ENCODE peak calls at places on chromosomes 2 and 18, in eight cellular contexts. F is CD8-positive, alpha-beta T cell; H is A673; Y is mammary epithelial cell; J is gastrocnemius medialis; M is mucosa of descending colon; S is psoas muscle; N is HCT116. Z is an unnamed sample.
A peak's percentile ranks its signal among the peaks of the same experiment; 100 is the strongest.

GRCh38 chr2:239979243-239980023 is 45.7 kb downstream of the NDUFA10 start:
- DNase-seq in F (no peak), Y (no peak), S (no peak), H (no peak), M (no peak), N (no peak), J (no peak), Z (no peak)

GRCh38 chr18:74836296-74837139 is 238.8 kb downstream of the ZNF407 start:
- DNase-seq in H (peak; percentile 19), J (no peak), M (no peak), F (no peak), S (no peak), Y (peak; percentile 18), N (no peak), Z (no peak)

GRCh38 chr2:218896501-218897393 is 16.1 kb downstream of the WNT10A start:
- DNase-seq in M (peak; percentile 75), J (no peak), Y (peak; percentile 80), H (peak; percentile 48), F (peak; percentile 68), S (no peak), N (no peak), Z (peak; percentile 92)

GRCh38 chr2:1767939-1768691 is 23.8 kb upstream of the PXDN start:
- DNase-seq in N (no peak), H (no peak), F (no peak), J (no peak), Y (no peak), M (no peak), S (no peak), Z (no peak)

GRCh38 chr18:75831960-75832359 is 404.5 kb upstream of the SMIM21 start:
- DNase-seq in F (no peak), H (no peak), M (no peak), N (no peak), S (no peak), Y (no peak), J (no peak), Z (no peak)

GRCh38 chr2:157233506-157233905 is 24.0 kb upstream of the GALNT5 start:
- DNase-seq in Y (peak; percentile 29), H (no peak), N (no peak), F (no peak), M (no peak), J (no peak), S (no peak), Z (no peak)

GRCh38 chr18:79552696-79553095 is 126.9 kb upstream of the CTDP1 start:
- DNase-seq in N (no peak), H (no peak), Y (no peak), M (no peak), J (no peak), S (no peak), F (no peak), Z (no peak)

GRCh38 chr2:149857344-149857743 is 269.8 kb upstream of the MMADHC start:
- DNase-seq in H (no peak), M (no peak), F (no peak), J (no peak), S (no peak), Y (peak; percentile 20), N (no peak), Z (no peak)

GRCh38 chr2:223477318-223477717 is 124.8 kb downstream of the SCG2 start:
- DNase-seq in J (no peak), Y (peak; percentile 16), N (no peak), F (no peak), H (no peak), M (no peak), S (no peak), Z (no peak)

GRCh38 chr18:31723998-31724711 is 36.5 kb downstream of the SLC25A52 start:
- DNase-seq in H (no peak), N (no peak), M (no peak), Y (no peak), F (no peak), J (peak; percentile 23), S (peak; percentile 78), Z (no peak)

GRCh38 chr18:60809937-60810336 is 437.4 kb upstream of the MC4R start:
- DNase-seq in H (no peak), M (no peak), Y (no peak), N (no peak), F (no peak), J (no peak), S (no peak), Z (no peak)

GRCh38 chr18:42087195-42087594 is 132.2 kb downstream of the PIK3C3 start:
- DNase-seq in J (no peak), M (no peak), F (no peak), Y (no peak), S (no peak), H (no peak), N (no peak), Z (no peak)

GRCh38 chr2:177881001-177881748 is 191.4 kb downstream of the PDE11A start:
- DNase-seq in Y (peak; percentile 66), J (no peak), S (no peak), H (no peak), F (no peak), N (no peak), M (no peak), Z (no peak)

GRCh38 chr2:217329023-217329431 is 469.2 kb upstream of the TNP1 start:
- DNase-seq in N (no peak), F (no peak), H (peak; percentile 89), S (no peak), J (no peak), M (no peak), Y (no peak), Z (no peak)

GRCh38 chr2:236215196-236215595 is 47.0 kb upstream of the GBX2 start:
- DNase-seq in M (no peak), H (no peak), Y (peak; percentile 70), S (no peak), J (no peak), N (no peak), F (no peak), Z (no peak)

GRCh38 chr18:44723366-44723765 is 42.7 kb downstream of the SETBP1 start:
- DNase-seq in J (no peak), F (no peak), H (no peak), M (no peak), S (no peak), N (no peak), Y (no peak), Z (no peak)
- H3K4me1 ChIP-seq in J (peaks cover 84% of the 10 kb centered on the region), F (peaks cover 23% of the 10 kb centered on the region), H (peaks cover 29% of the 10 kb centered on the region), M (peaks cover 15% of the 10 kb centered on the region), S (peaks cover 45% of the 10 kb centered on the region), N (no peaks in the 10 kb centered on the region), Y (peaks cover 16% of the 10 kb centered on the region), Z (no peaks in the 10 kb centered on the region)

GRCh38 chr2:201130524-201131186 is 14.7 kb downstream of the CFLAR start:
- DNase-seq in F (no peak), M (no peak), H (no peak), S (no peak), Y (peak; percentile 96), N (no peak), J (peak; percentile 60), Z (no peak)
- H3K4me3 ChIP-seq in F (peak overlapping the region; percentile 9), M (no peak overlapping the region), H (no peak overlapping the region), S (peak overlapping the region; percentile 100), Y (no peak overlapping the region), N (no peak overlapping the region), J (peak overlapping the region; percentile 25), Z (no peak overlapping the region)

GRCh38 chr2:176093889-176094232 is 1.3 kb downstream of the HOXD13 start:
- DNase-seq in F (no peak), H (no peak), M (no peak), Y (no peak), N (no peak), S (no peak), J (no peak), Z (no peak)

GRCh38 chr2:176092270-176093144 is at the start of gene HOXD13:
- DNase-seq in M (no peak), F (no peak), H (peak; percentile 81), S (no peak), Y (no peak), J (no peak), N (no peak), Z (no peak)

GRCh38 chr2:176091329-176092258 is 927 bp upstream of the HOXD13 start:
- DNase-seq in Y (no peak), N (no peak), F (no peak), M (no peak), H (no peak), S (no peak), J (no peak), Z (no peak)

GRCh38 chr2:176094307-176094706 is 1.8 kb downstream of the HOXD13 start:
- DNase-seq in M (no peak), N (no peak), F (no peak), H (no peak), S (no peak), J (no peak), Y (no peak), Z (no peak)

DNA sequence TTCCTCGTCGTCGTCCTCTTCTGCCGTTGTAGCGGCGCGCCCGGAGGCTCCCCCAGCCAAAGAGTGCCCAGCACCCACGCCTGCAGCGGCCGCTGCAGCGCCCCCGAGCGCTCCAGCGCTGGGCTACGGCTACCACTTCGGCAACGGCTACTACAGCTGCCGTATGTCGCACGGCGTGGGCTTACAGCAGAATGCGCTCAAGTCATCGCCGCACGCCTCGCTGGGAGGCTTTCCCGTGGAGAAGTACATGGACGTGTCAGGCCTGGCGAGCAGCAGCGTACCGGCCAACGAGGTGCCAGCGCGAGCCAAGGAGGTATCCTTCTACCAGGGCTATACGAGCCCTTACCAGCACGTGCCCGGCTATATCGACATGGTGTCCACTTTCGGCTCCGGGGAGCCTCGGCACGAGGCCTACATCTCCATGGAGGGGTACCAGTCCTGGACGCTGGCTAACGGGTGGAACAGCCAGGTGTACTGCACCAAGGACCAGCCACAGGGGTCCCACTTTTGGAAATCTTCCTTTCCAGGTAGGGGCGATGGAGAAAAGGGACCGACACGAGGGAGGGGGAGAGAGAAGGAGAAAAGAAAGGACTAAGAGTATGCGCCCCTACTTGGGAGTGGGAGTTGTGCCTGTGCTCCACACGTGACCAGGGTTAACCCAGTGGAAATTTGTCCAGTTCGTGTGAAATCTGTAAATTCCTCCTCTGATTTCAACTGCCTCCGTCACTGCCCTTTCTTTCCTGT is 796 bp downstream of the HOXD13 start:
- DNase-seq in H (peak; percentile 79), S (no peak), Y (no peak), N (no peak), F (no peak), J (no peak), M (peak; percentile 55), Z (no peak)
- TF ChIP-seq CTCF in H (peak; percentile 52), S (no peak), Y (no peak), N (no peak), F (no peak), J (no peak), M (no peak), Z (peak; percentile 14)

GRCh38 chr2:225022188-225022587 is 20.1 kb downstream of the DOCK10 start:
- DNase-seq in Y (no peak), M (no peak), J (no peak), H (no peak), F (no peak), S (no peak), N (no peak), Z (no peak)
- H3K4me1 ChIP-seq in Y (peaks cover 9% of the 10 kb centered on the region), M (peaks cover 8% of the 10 kb centered on the region), J (no peaks in the 10 kb centered on the region), H (no peaks in the 10 kb centered on the region), F (peaks cover 66% of the 10 kb centered on the region), S (no peaks in the 10 kb centered on the region), N (no peaks in the 10 kb centered on the region), Z (no peaks in the 10 kb centered on the region)

Z was measured in Caco-2.